ENCODE peak calls at places on chromosomes 6 and 20, in five cellular contexts. L is HepG2, M is GM12878, W is IMR-90, D is K562. V is an unnamed sample.

GRCh38 chr6:35943390-35943789 is 22.5 kb upstream of the SRPK1 start:
- DNase-seq in L (no peak), M (no peak), W (no peak), D (no peak), V (no peak)

GRCh38 chr6:143621876-143622605 is 55.7 kb upstream of the PHACTR2 start:
- DNase-seq in L (no peak), M (no peak), W (peak), D (no peak), V (no peak)

GRCh38 chr20:2822073-2822472 is 5.9 kb downstream of the TMEM239 start:
- DNase-seq in L (no peak), M (no peak), W (peak), D (no peak), V (no peak)

GRCh38 chr20:59402697-59403096 is 102.3 kb downstream of the EDN3 start:
- DNase-seq in L (no peak), M (no peak), W (no peak), D (no peak), V (no peak)

GRCh38 chr6:110256366-110256765 is 76.1 kb downstream of the CDC40 start:
- DNase-seq in L (no peak), M (no peak), W (no peak), D (no peak), V (no peak)

GRCh38 chr6:133587841-133588240 is 301.1 kb upstream of the TCF21 start:
- DNase-seq in L (no peak), M (no peak), W (peak), D (no peak), V (no peak)

GRCh38 chr6:159035891-159036290 is 8.9 kb downstream of the TAGAP start:
- DNase-seq in L (no peak), M (no peak), W (no peak), D (no peak), V (no peak)

GRCh38 chr20:40320612-40321011 is 368.4 kb downstream of the MAFB start:
- DNase-seq in L (no peak), M (no peak), W (no peak), D (no peak), V (no peak)

GRCh38 chr6:113488812-113489685 is 368.1 kb upstream of the MARCKS start:
- DNase-seq in L (no peak), M (no peak), W (no peak), D (no peak), V (no peak)

GRCh38 chr6:142030115-142030619 is 102.6 kb upstream of the GJE1 start:
- DNase-seq in L (no peak), M (no peak), W (peak), D (peak), V (no peak)

GRCh38 chr20:50734730-50735679 is 3.6 kb downstream of the PARD6B start:
- DNase-seq in L (no peak), M (no peak), W (no peak), D (no peak), V (no peak)

GRCh38 chr6:47413752-47414516 is 63.7 kb upstream of the CD2AP start:
- DNase-seq in L (peak), M (peak), W (peak), D (peak), V (no peak)

GRCh38 chr6:39816744-39817143 is 24.6 kb downstream of the DAAM2 start:
- DNase-seq in L (no peak), M (no peak), W (peak), D (no peak), V (no peak)

GRCh38 chr20:16491277-16491912 is 81.9 kb downstream of the KIF16B start:
- DNase-seq in L (no peak), M (peak), W (peak), D (no peak), V (no peak)

GRCh38 chr6:36242161-36242560 is 27.7 kb upstream of the PNPLA1 start:
- DNase-seq in L (no peak), M (no peak), W (no peak), D (no peak), V (no peak)

GRCh38 chr6:34182751-34183531 is 37.1 kb upstream of the GRM4 start:
- DNase-seq in L (no peak), M (peak), W (no peak), D (peak), V (no peak)

GRCh38 chr20:21102252-21102609 is 3.9 kb downstream of the LINC00237 start:
- DNase-seq in L (no peak), M (no peak), W (no peak), D (no peak), V (no peak)

GRCh38 chr6:70651326-70651905 is 16.3 kb upstream of the SMAP1 start:
- DNase-seq in L (no peak), M (no peak), W (no peak), D (no peak), V (no peak)

GRCh38 chr6:170243791-170244291 is 47.0 kb downstream of the DLL1 start:
- DNase-seq in L (no peak), M (no peak), W (no peak), D (no peak), V (no peak)

GRCh38 chr20:35601021-35601973 is 14.3 kb upstream of the SPAG4 start:
- DNase-seq in L (peak), M (no peak), W (peak), D (peak), V (peak)

GRCh38 chr6:45791181-45791580 is 224.5 kb downstream of the CLIC5 start:
- DNase-seq in L (no peak), M (no peak), W (peak), D (no peak), V (no peak)

GRCh38 chr20:37640600-37641561 is 52.9 kb upstream of the CTNNBL1 start:
- DNase-seq in L (no peak), M (no peak), W (no peak), D (no peak), V (no peak)

GRCh38 chr6:47700051-47700450 is 1.7 kb downstream of the ADGRF4 start:
- DNase-seq in L (no peak), M (no peak), W (peak), D (no peak), V (peak)

GRCh38 chr6:3633711-3634110 is 117.8 kb downstream of the PXDC1 start:
- DNase-seq in L (no peak), M (no peak), W (no peak), D (no peak), V (no peak)

GRCh38 chr6:2244261-2245102 is 923 bp downstream of the GMDS start:
- DNase-seq in L (peak), M (no peak), W (no peak), D (no peak), V (peak)

GRCh38 chr6:20534295-20534897 is at the start of gene CDKAL1:
- DNase-seq in L (peak), M (peak), W (peak), D (peak), V (peak)

GRCh38 chr20:58893355-58894151 is 41.0 kb downstream of the GNAS start:
- DNase-seq in L (no peak), M (no peak), W (peak), D (no peak), V (no peak)

GRCh38 chr6:82881519-82881918 is 184.1 kb downstream of the UBE3D start:
- DNase-seq in L (no peak), M (no peak), W (no peak), D (no peak), V (no peak)

GRCh38 chr6:167797871-167798265 is 28.8 kb upstream of the AFDN start:
- DNase-seq in L (no peak), M (no peak), W (no peak), D (no peak), V (no peak)

GRCh38 chr6:33904050-33904827 is 100.4 kb upstream of the MLN start:
- DNase-seq in L (no peak), M (peak), W (no peak), D (peak), V (no peak)

GRCh38 chr6:32114853-32115252 is 5.7 kb upstream of the TNXB start:
- DNase-seq in L (no peak), M (no peak), W (peak), D (no peak), V (no peak)

GRCh38 chr6:127391019-127391974 is 47.9 kb upstream of the ECHDC1 start:
- DNase-seq in L (no peak), M (no peak), W (no peak), D (no peak), V (no peak)

GRCh38 chr6:106745396-106745795 is 116.0 kb downstream of the QRSL1 start:
- DNase-seq in L (peak), M (no peak), W (no peak), D (no peak), V (no peak)

GRCh38 chr6:127459231-127459641 is at the start of gene KIAA0408:
- DNase-seq in L (no peak), M (no peak), W (peak), D (no peak), V (no peak)

GRCh38 chr6:139129284-139129683 is 5.6 kb upstream of the HECA start:
- DNase-seq in L (no peak), M (no peak), W (peak), D (no peak), V (no peak)

GRCh38 chr6:44234101-44235090 is 11.0 kb downstream of the SLC29A1 start:
- DNase-seq in L (peak), M (no peak), W (peak), D (peak), V (peak)

GRCh38 chr20:62993856-62994494 is 12.8 kb downstream of the BHLHE23 start:
- DNase-seq in L (no peak), M (no peak), W (no peak), D (no peak), V (no peak)
- TF ChIP-seq CEBPB in L (no peak), M (no peak), W (no peak), D (no peak), V (no peak)

DNA sequence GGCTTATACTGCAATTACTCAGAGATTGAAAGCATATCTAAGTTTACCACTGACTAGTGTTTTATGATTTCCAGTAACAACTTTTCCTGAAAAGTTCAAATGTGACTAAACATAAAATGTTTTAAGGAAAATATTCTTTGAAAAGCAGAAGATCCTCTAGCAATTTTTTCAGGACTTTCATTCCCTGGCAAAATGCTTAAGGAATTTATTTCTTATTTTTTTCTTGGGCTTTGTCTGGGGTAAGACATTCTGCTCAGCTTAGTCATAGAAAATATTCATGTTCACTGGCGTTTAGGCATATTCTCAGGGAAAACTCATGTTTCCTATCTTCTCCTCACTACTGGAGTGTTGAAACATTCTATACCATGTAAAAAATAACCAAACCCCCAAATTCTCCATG is 235.3 kb upstream of the CEP162 start:
- DNase-seq in L (no peak), M (no peak), W (peak), D (no peak), V (no peak)
- TF ChIP-seq BHLHE40 in L (no peak), M (no peak), W (no peak), D (no peak), V (no peak)

GRCh38 chr20:23061262-23061661 is 11.8 kb upstream of the THBD start:
- DNase-seq in L (no peak), M (no peak), W (no peak), D (no peak), V (no peak)

GRCh38 chr20:23062632-23063031 is 13.2 kb upstream of the THBD start:
- DNase-seq in L (no peak), M (no peak), W (no peak), D (no peak), V (no peak)

GRCh38 chr20:23063573-23063972 is 14.1 kb upstream of the THBD start:
- DNase-seq in L (no peak), M (no peak), W (no peak), D (no peak), V (no peak)

GRCh38 chr20:23060629-23061028 is 11.2 kb upstream of the THBD start:
- DNase-seq in L (no peak), M (no peak), W (no peak), D (no peak), V (no peak)

DNA sequence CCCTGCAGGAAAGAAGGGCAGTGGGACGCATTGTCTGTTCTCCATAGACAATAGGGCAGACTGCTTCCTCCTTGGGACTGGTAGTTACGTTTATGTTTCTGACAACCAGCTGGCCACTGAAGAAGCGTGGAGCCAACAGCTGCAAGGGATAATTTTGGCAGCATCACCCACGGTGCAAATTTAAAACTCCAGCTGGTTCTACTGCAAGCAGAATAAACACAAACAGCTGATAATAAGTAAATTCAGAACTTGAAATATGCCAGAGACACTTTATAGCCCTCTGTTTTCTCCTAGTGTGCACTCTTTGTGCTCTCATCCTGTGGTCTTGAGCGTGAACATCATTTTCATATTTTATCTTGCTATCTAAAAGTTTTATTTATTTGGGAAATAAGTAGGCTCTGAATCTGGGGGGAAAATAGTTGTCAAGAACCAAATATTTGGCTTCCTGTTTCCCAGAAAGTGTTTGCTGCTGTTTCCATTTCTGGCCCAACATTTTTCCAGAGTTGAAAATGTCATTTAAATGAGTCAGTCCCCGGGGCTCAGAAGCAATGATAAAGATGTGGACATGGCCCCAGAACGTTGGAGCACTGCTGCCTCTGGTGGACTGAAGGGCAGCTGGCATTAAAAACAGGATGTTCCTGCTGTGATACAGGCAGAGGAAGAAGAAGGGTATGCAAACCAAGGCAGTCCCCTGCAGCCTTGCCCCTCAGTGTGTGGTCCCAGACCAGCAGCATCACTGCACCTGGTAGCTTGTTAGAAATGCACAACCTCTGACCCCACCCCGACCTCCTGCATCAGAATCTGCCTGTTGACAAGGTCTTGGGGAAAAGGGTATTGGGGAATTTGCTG is 12.5 kb upstream of the THBD start:
- DNase-seq in L (peak), M (no peak), W (peak), D (no peak), V (peak)
- TF ChIP-seq CEBPB in L (no peak), M (no peak), W (no peak), D (no peak), V (no peak)

GRCh38 chr6:8674088-8674487 is 238.7 kb upstream of the SLC35B3 start:
- DNase-seq in L (no peak), M (no peak), W (no peak), D (no peak), V (no peak)

GRCh38 chr6:8672882-8673281 is 237.5 kb upstream of the SLC35B3 start:
- DNase-seq in L (no peak), M (no peak), W (no peak), D (no peak), V (no peak)

GRCh38 chr6:8670792-8671191 is 235.4 kb upstream of the SLC35B3 start:
- DNase-seq in L (no peak), M (no peak), W (no peak), D (no peak), V (no peak)
- TF ChIP-seq BHLHE40 in L (no peak), M (no peak), W (no peak), D (no peak), V (no peak)

V was measured in A549.